ENCODE peak calls at places on chromosomes 5 and 9, in seven cellular contexts. Z, O, X, M, P, L and I are unnamed samples.

GRCh38 chr9:94829380-94830070 is 103.0 kb downstream of the AOPEP start:
- DNase-seq in L (no peak), O (no peak), X (no peak), P (no peak), Z (no peak), M (no peak), I (no peak)

GRCh38 chr9:13911473-13911872 is 402.5 kb downstream of the NFIB start:
- DNase-seq in X (no peak), O (peak; percentile 15), M (no peak), Z (no peak), P (no peak), L (no peak), I (no peak)

GRCh38 chr5:3010301-3010952 is 258.9 kb upstream of the IRX2 start:
- DNase-seq in O (no peak), P (no peak), L (no peak), M (no peak), Z (no peak), X (no peak), I (no peak)

GRCh38 chr9:136527131-136527530 is 18.7 kb downstream of the NOTCH1 start:
- DNase-seq in O (no peak), M (no peak), X (no peak), P (no peak), L (no peak), Z (no peak), I (no peak)

GRCh38 chr5:32785639-32786216 is 74.6 kb downstream of the NPR3 start:
- DNase-seq in L (no peak), X (no peak), O (no peak), M (no peak), Z (peak; percentile 7), P (no peak), I (no peak)

GRCh38 chr9:69153707-69154521 is 20.2 kb upstream of the TJP2 start:
- DNase-seq in O (no peak), L (no peak), M (no peak), P (no peak), Z (no peak), X (no peak), I (no peak)

GRCh38 chr9:81373294-81373693 is 316.1 kb downstream of the TLE1 start:
- DNase-seq in P (no peak), Z (no peak), M (no peak), L (no peak), O (no peak), X (no peak), I (no peak)

GRCh38 chr9:111854799-111855198 is 41.8 kb upstream of the UGCG start:
- DNase-seq in L (no peak), P (no peak), O (no peak), Z (no peak), M (no peak), X (no peak), I (no peak)

GRCh38 chr9:114909657-114910056 is 20.7 kb downstream of the TNFSF8 start:
- DNase-seq in O (no peak), X (no peak), P (no peak), M (no peak), Z (no peak), L (no peak), I (no peak)

GRCh38 chr9:91163441-91163772 is 198.3 kb downstream of the AUH start:
- DNase-seq in P (peak; percentile 37), O (no peak), M (no peak), L (no peak), X (no peak), Z (no peak), I (no peak)

GRCh38 chr9:91163773-91164471 is 197.8 kb downstream of the AUH start:
- DNase-seq in X (no peak), M (no peak), P (peak; percentile 35), Z (no peak), L (no peak), O (no peak), I (peak; percentile 46)

GRCh38 chr9:91166796-91167366 is 194.8 kb downstream of the AUH start:
- DNase-seq in X (no peak), P (peak; percentile 1), Z (no peak), O (no peak), M (no peak), L (no peak), I (no peak)

GRCh38 chr9:91162784-91163440 is 198.8 kb downstream of the AUH start:
- DNase-seq in X (no peak), L (no peak), M (no peak), O (no peak), Z (no peak), P (peak; percentile 75), I (no peak)

DNA sequence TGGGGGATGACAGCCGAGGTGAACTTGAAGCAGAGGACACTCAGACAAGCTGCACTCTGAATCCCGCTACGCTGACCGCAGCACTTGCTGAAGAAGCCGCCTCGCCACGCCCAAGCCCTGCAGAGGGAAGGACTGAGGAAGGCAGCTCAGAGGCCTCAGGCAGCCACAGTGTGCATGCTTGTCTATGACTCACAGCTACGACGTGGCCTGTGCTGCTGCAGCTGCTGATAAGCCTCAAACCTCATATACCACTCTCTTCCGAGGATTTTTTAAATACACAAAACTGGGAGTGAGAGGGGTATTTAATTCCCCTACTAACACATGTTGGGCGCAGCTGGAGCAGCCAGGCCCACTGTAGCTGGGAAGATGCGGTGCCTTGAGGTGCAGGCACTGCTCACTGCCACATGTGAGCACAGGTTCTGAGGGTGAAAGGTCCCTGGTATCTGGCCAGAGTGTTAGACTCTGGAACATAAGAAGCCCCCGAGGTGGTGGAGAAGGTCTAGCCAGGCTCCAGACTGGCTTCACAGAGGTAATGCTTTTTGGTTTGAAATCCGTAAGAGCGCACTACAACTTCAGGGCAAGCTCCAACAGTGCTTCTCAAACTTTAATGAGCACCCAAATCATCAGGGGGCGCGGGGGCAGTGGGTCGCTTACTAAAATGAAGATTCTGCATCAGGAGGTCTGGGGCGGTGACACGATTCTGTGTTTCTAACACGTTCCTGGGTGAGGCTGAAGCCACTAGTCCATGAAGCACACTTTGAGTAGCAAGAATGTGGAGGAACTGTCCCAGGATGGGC is 196.8 kb downstream of the AUH start:
- DNase-seq in Z (peak; percentile 81), X (no peak), P (peak; percentile 87), L (peak; percentile 61), O (peak; percentile 69), M (no peak), I (peak; percentile 69)
- TF ChIP-seq POLR2AphosphoS5 in Z (no peak), X (no peak), P (peak; percentile 24), L (no peak), O (peak; percentile 68), M (no peak), I (peak; percentile 46)

GRCh38 chr5:56006094-56006493 is 11.3 kb upstream of the IL6ST start:
- DNase-seq in Z (no peak), M (no peak), L (no peak), O (no peak), X (no peak), P (no peak), I (no peak)

GRCh38 chr5:56004874-56005273 is 10.1 kb upstream of the IL6ST start:
- DNase-seq in L (no peak), O (no peak), P (no peak), Z (no peak), M (no peak), X (no peak), I (no peak)

GRCh38 chr5:56003179-56003578 is 8.4 kb upstream of the IL6ST start:
- DNase-seq in O (no peak), Z (peak; percentile 15), X (no peak), M (no peak), P (peak; percentile 75), L (no peak), I (peak; percentile 54)

GRCh38 chr5:56003633-56004032 is 8.9 kb upstream of the IL6ST start:
- DNase-seq in Z (no peak), X (no peak), P (no peak), M (no peak), O (no peak), L (no peak), I (no peak)

GRCh38 chr5:56006600-56006999 is 11.8 kb upstream of the IL6ST start:
- DNase-seq in P (no peak), Z (no peak), M (no peak), X (no peak), L (no peak), O (no peak), I (no peak)
- H3K4me3 ChIP-seq in P (no peak overlapping the region), Z (no peak overlapping the region), M (no peak overlapping the region), X (no peak overlapping the region), L (no peak overlapping the region), O (no peak overlapping the region), I (no peak overlapping the region)

DNA sequence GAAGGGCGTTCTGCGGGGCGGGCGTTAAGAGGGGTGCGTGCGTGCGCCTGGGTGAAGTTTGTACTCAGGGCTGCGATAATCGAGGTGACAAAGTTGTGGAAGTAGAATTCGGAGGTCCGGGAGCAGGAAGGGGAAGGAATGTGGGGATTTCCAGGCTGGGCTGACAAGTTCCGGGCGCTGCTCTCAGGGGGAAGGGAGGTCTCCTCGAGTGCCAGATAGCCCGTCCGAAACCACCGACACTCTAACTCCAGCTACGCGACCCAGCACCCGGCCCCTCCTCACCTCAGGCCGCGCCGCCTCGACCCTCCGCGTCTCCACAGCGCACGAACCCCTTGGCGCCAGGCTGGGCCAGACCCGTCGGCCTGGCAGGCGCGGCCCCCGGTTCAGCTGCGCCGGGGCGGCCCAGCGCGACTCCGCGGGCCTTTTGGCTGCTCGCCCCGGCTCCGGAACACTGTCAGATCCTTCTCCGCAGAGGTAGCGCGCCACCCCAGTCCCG is at the start of gene IL6ST:
- DNase-seq in M (peak; percentile 34), X (no peak), O (peak; percentile 83), Z (no peak), P (peak; percentile 60), L (peak; percentile 68), I (peak; percentile 76)
- TF ChIP-seq POLR2AphosphoS5 in M (peak; percentile 39), X (peak; percentile 66), O (peak; percentile 96), Z (no peak), P (no peak), L (no peak), I (peak; percentile 28)

GRCh38 chr5:99061299-99061698 is 132.5 kb upstream of the CHD1 start:
- DNase-seq in X (no peak), O (no peak), L (no peak), Z (no peak), M (no peak), P (no peak), I (no peak)

GRCh38 chr5:99061711-99062110 is 132.9 kb upstream of the CHD1 start:
- DNase-seq in O (no peak), Z (no peak), L (no peak), P (no peak), X (no peak), M (no peak), I (no peak)

GRCh38 chr5:99058466-99058865 is 129.7 kb upstream of the CHD1 start:
- DNase-seq in O (no peak), P (no peak), Z (no peak), X (no peak), M (no peak), L (no peak), I (no peak)

GRCh38 chr5:99059685-99060084 is 130.9 kb upstream of the CHD1 start:
- DNase-seq in O (no peak), X (no peak), L (no peak), M (no peak), Z (no peak), P (no peak), I (no peak)

GRCh38 chr5:99060306-99061261 is 131.8 kb upstream of the CHD1 start:
- DNase-seq in O (peak; percentile 77), Z (peak; percentile 62), P (peak; percentile 87), L (peak; percentile 77), X (peak; percentile 51), M (peak; percentile 15), I (no peak)
- H3K4me3 ChIP-seq in O (no peak overlapping the region), Z (no peak overlapping the region), P (no peak overlapping the region), L (no peak overlapping the region), X (no peak overlapping the region), M (no peak overlapping the region), I (no peak overlapping the region)